ENCODE peak calls at places on chromosomes 1 and 21, in five cellular contexts. One of them, this sample, is unnamed.

GRCh38 chr1:100862591-100862990 is 32.1 kb downstream of the EXTL2 start:
- DNase-seq in EH: peak
- DNase-seq in Ammon's horn: no peak
- DNase-seq in ACHN: no peak
- DNase-seq in activated T-helper 1 cell treated with Interleukin-2 at 50 U/mL for 16 hours: no peak
- DNase-seq in this sample: no peak

GRCh38 chr21:33071878-33072306 is 2.0 kb downstream of the OLIG1 start:
- DNase-seq in EH: peak
- DNase-seq in Ammon's horn: peak
- DNase-seq in ACHN: no peak
- DNase-seq in activated T-helper 1 cell treated with Interleukin-2 at 50 U/mL for 16 hours: no peak
- DNase-seq in this sample: no peak

GRCh38 chr1:220336391-220337065 is 64.3 kb upstream of the RAB3GAP2 start:
- DNase-seq in EH: no peak
- DNase-seq in Ammon's horn: no peak
- DNase-seq in ACHN: no peak
- DNase-seq in activated T-helper 1 cell treated with Interleukin-2 at 50 U/mL for 16 hours: no peak
- DNase-seq in this sample: no peak

GRCh38 chr21:42069327-42069726 is 1.8 kb upstream of the UMODL1 start:
- DNase-seq in EH: no peak
- DNase-seq in Ammon's horn: no peak
- DNase-seq in ACHN: no peak
- DNase-seq in activated T-helper 1 cell treated with Interleukin-2 at 50 U/mL for 16 hours: no peak
- DNase-seq in this sample: no peak

GRCh38 chr1:206578115-206578935 is 33.9 kb downstream of the EIF2D start:
- DNase-seq in EH: peak
- DNase-seq in Ammon's horn: no peak
- DNase-seq in ACHN: no peak
- DNase-seq in activated T-helper 1 cell treated with Interleukin-2 at 50 U/mL for 16 hours: no peak
- DNase-seq in this sample: no peak

GRCh38 chr1:18734001-18734400 is 103.4 kb downstream of the PAX7 start:
- DNase-seq in EH: no peak
- DNase-seq in Ammon's horn: no peak
- DNase-seq in ACHN: no peak
- DNase-seq in activated T-helper 1 cell treated with Interleukin-2 at 50 U/mL for 16 hours: no peak
- DNase-seq in this sample: no peak

GRCh38 chr1:182601416-182601786 is 2.8 kb downstream of the RGS16 start:
- DNase-seq in EH: peak
- DNase-seq in Ammon's horn: peak
- DNase-seq in ACHN: peak
- DNase-seq in activated T-helper 1 cell treated with Interleukin-2 at 50 U/mL for 16 hours: peak
- DNase-seq in this sample: peak

GRCh38 chr1:200917291-200917817 is 22.7 kb downstream of the INAVA start:
- DNase-seq in EH: no peak
- DNase-seq in Ammon's horn: no peak
- DNase-seq in ACHN: no peak
- DNase-seq in activated T-helper 1 cell treated with Interleukin-2 at 50 U/mL for 16 hours: no peak
- DNase-seq in this sample: no peak

GRCh38 chr1:244369256-244370057 is 82.3 kb downstream of the ADSS2 start:
- DNase-seq in EH: no peak
- DNase-seq in Ammon's horn: no peak
- DNase-seq in ACHN: no peak
- DNase-seq in activated T-helper 1 cell treated with Interleukin-2 at 50 U/mL for 16 hours: no peak
- DNase-seq in this sample: no peak

GRCh38 chr1:3611170-3612019 is at the start of gene MEGF6:
- DNase-seq in EH: peak
- DNase-seq in Ammon's horn: no peak
- DNase-seq in ACHN: peak
- DNase-seq in activated T-helper 1 cell treated with Interleukin-2 at 50 U/mL for 16 hours: peak
- DNase-seq in this sample: no peak

This sample was measured in putamen.